ENCODE peak calls at places on chromosomes 4 and X, in nine cellular contexts. V, S, A, O, R, Q, N, J and F are unnamed samples.
A peak's percentile ranks its signal among the peaks of the same experiment; 100 is the strongest.

GRCh38 chrX:129606918-129607317 is 47.8 kb downstream of the APLN start:
- DNase-seq in V (peak; percentile 18), S (no peak), A (peak; percentile 75), O (peak; percentile 57), R (peak; percentile 69), Q (no peak), N (no peak), J (no peak), F (no peak)

GRCh38 chr4:176478076-176478475 is 158.3 kb downstream of the SPCS3 start:
- DNase-seq in V (no peak), S (no peak), A (no peak), O (no peak), R (no peak), Q (no peak), N (no peak), J (no peak), F (no peak)

GRCh38 chr4:57053508-57053907 is 56.7 kb downstream of the IGFBP7 start:
- DNase-seq in V (no peak), S (no peak), A (no peak), O (no peak), R (peak; percentile 42), Q (no peak), N (no peak), J (no peak), F (no peak)

GRCh38 chr4:68062501-68062900 is 67.2 kb downstream of the TMPRSS11F start:
- DNase-seq in V (no peak), S (no peak), A (no peak), O (no peak), R (no peak), Q (no peak), N (no peak), J (no peak), F (no peak)

GRCh38 chr4:54001558-54002365 is 62.6 kb downstream of the CHIC2 start:
- DNase-seq in V (no peak), S (no peak), A (no peak), O (no peak), R (no peak), Q (no peak), N (no peak), J (no peak), F (no peak)

GRCh38 chr4:123298798-123299197 is 97.8 kb upstream of the SPRY1 start:
- DNase-seq in V (no peak), S (no peak), A (no peak), O (no peak), R (no peak), Q (no peak), N (no peak), J (no peak), F (no peak)

GRCh38 chrX:137565921-137566745 is at the start of gene ZIC3:
- DNase-seq in V (no peak), S (no peak), A (no peak), O (peak; percentile 36), R (peak; percentile 62), Q (no peak), N (no peak), J (peak; percentile 85), F (peak; percentile 37)

GRCh38 chrX:16436348-16437188 is 213.4 kb upstream of the S100G start:
- DNase-seq in V (peak; percentile 29), S (no peak), A (peak; percentile 27), O (peak; percentile 46), R (peak; percentile 77), Q (peak; percentile 33), N (no peak), J (peak; percentile 83), F (peak; percentile 86)

GRCh38 chr4:143085224-143085623 is 99.5 kb upstream of the USP38 start:
- DNase-seq in V (no peak), S (no peak), A (no peak), O (no peak), R (no peak), Q (no peak), N (no peak), J (no peak), F (no peak)

GRCh38 chrX:141183000-141183399 is 6.1 kb upstream of the LDOC1 start:
- DNase-seq in V (no peak), S (no peak), A (no peak), O (no peak), R (no peak), Q (no peak), N (no peak), J (no peak), F (no peak)

GRCh38 chrX:15781964-15782711 is 8.1 kb upstream of the ZRSR2 start:
- DNase-seq in V (no peak), S (no peak), A (peak; percentile 59), O (no peak), R (no peak), Q (no peak), N (no peak), J (no peak), F (no peak)

GRCh38 chr4:91298156-91298700 is 1005.5 kb upstream of the GRID2 start:
- DNase-seq in V (no peak), S (no peak), A (no peak), O (no peak), R (no peak), Q (no peak), N (no peak), J (no peak), F (no peak)

GRCh38 chr4:170243662-170244288 is 154.0 kb upstream of the AADAT start:
- DNase-seq in V (no peak), S (no peak), A (no peak), O (no peak), R (no peak), Q (no peak), N (no peak), J (no peak), F (no peak)

GRCh38 chr4:93370256-93370655 is 458.3 kb upstream of the ATOH1 start:
- DNase-seq in V (no peak), S (no peak), A (no peak), O (no peak), R (no peak), Q (no peak), N (no peak), J (no peak), F (no peak)

GRCh38 chrX:78960888-78961287 is 15.7 kb downstream of the P2RY10 start:
- DNase-seq in V (no peak), S (no peak), A (no peak), O (no peak), R (no peak), Q (no peak), N (no peak), J (no peak), F (no peak)

GRCh38 chrX:77962068-77962902 is 7.2 kb downstream of the PGAM4 start:
- DNase-seq in V (no peak), S (no peak), A (no peak), O (no peak), R (no peak), Q (no peak), N (no peak), J (no peak), F (no peak)

GRCh38 chr4:10607206-10607605 is 77.4 kb downstream of the CLNK start:
- DNase-seq in V (no peak), S (no peak), A (no peak), O (no peak), R (no peak), Q (no peak), N (no peak), J (no peak), F (no peak)

GRCh38 chr4:10606483-10607155 is 77.9 kb downstream of the CLNK start:
- DNase-seq in V (no peak), S (no peak), A (no peak), O (no peak), R (no peak), Q (no peak), N (no peak), J (no peak), F (no peak)

GRCh38 chr4:10608501-10609219 is 75.9 kb downstream of the CLNK start:
- DNase-seq in V (no peak), S (no peak), A (no peak), O (no peak), R (no peak), Q (no peak), N (no peak), J (no peak), F (no peak)

GRCh38 chr4:10605746-10606482 is 78.7 kb downstream of the CLNK start:
- DNase-seq in V (no peak), S (no peak), A (no peak), O (no peak), R (no peak), Q (no peak), N (no peak), J (no peak), F (no peak)

GRCh38 chr4:10605056-10605455 is 79.5 kb downstream of the CLNK start:
- DNase-seq in V (no peak), S (no peak), A (no peak), O (no peak), R (no peak), Q (no peak), N (no peak), J (no peak), F (no peak)
- TF ChIP-seq CTCF in V (no peak), S (no peak), A (no peak), O (no peak), R (no peak), Q (no peak), N (no peak), J (no peak), F (no peak)

DNA sequence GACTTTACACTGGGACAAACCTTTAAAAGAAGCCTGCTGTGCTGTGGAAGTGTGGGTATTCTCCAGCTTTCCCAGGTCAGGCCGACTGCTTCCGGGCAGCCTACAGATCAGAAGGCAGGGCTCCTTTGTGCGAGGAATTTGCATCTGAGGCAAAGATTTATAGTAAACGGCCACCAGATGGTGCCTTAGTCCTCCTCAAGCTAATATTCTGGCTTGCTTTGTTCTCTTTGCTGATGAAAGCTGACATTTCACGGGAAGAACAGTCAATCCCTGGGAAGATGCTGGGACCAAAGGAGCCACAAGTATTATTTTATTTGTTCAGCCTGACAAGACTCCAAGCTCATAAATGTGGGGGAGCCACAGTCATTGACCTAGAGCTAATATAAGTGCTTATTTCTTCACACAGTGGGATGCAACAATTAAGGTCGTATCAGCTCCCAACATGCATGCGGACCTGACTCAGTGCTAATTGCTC is 120.8 kb upstream of the TRIM2 start:
- DNase-seq in V (peak; percentile 51), S (peak; percentile 47), A (peak; percentile 65), O (peak; percentile 39), R (peak; percentile 77), Q (no peak), N (peak; percentile 77), J (no peak), F (peak; percentile 81)
- TF ChIP-seq CTCF in V (peak; percentile 64), S (peak; percentile 65), A (peak; percentile 64), O (peak; percentile 56), R (peak; percentile 77), Q (peak; percentile 68), N (peak; percentile 74), J (peak; percentile 28), F (peak; percentile 21)

DNA sequence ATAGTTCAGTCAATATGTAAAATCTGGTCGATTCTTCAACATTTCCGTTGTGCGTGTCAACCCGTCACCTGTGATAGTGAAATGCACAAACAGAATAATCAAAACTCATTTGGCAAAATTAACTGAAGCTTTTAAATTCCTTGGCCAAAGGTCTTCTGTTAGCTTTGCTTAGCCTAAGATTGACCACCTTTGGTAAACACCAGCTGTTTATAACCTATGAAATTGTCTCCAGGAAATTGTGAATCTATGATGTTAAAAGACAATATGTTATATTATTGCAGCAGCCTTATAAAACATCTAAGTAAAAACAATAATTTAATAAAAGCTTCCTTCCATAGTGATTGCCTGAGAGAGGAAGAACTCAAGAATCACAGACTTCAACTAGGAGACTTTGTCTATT is 196.8 kb downstream of the IL15 start:
- DNase-seq in V (no peak), S (no peak), A (no peak), O (no peak), R (no peak), Q (no peak), N (no peak), J (no peak), F (no peak)
- TF ChIP-seq CTCF in V (no peak), S (no peak), A (no peak), O (no peak), R (no peak), Q (no peak), N (no peak), J (no peak), F (no peak)

GRCh38 chr4:134762053-134762452 is 560.5 kb upstream of the PABPC4L start:
- DNase-seq in V (no peak), S (no peak), A (no peak), O (no peak), R (no peak), Q (no peak), N (no peak), J (no peak), F (no peak)
- TF ChIP-seq CTCF in V (no peak), S (no peak), A (peak; percentile 41), O (no peak), R (no peak), Q (no peak), N (no peak), J (no peak), F (no peak)